ENCODE peak calls at places on chromosomes 11 and 22, in ten cellular contexts. G is GM12878; E is fibroblast of mammary gland; K is BE2C; X is bronchial epithelial cell; P is ovary; L is CD8-positive, alpha-beta T cell; V is BJ; J is pancreas; Y is lower lobe of right lung. M is an unnamed sample.

GRCh38 chr11:16881074-16881709 is 133.0 kb downstream of the PLEKHA7 start:
- DNase-seq in P (peak; percentile 70), E (peak; percentile 69), V (no peak), J (peak; percentile 83), X (peak; percentile 83), G (no peak), Y (peak; percentile 69), L (no peak), K (no peak), M (no peak)

GRCh38 chr11:110728883-110729282 is 16.6 kb upstream of the ARHGAP20 start:
- DNase-seq in G (no peak), P (no peak), X (peak; percentile 46), E (peak; percentile 84), K (no peak), J (no peak), Y (no peak), V (no peak), L (no peak), M (no peak)

GRCh38 chr22:39463931-39464390 is 7.1 kb downstream of the MGAT3 start:
- DNase-seq in E (no peak), G (no peak), K (no peak), X (peak; percentile 32), V (no peak), L (peak; percentile 12), P (no peak), J (no peak), Y (peak; percentile 92), M (no peak)

GRCh38 chr11:60867871-60868681 is 734 bp downstream of the ZP1 start:
- DNase-seq in J (no peak), P (no peak), V (no peak), L (no peak), K (no peak), E (no peak), Y (peak; percentile 8), G (no peak), X (no peak), M (no peak)

GRCh38 chr11:132973686-132974085 is 558.6 kb downstream of the OPCML start:
- DNase-seq in P (no peak), E (no peak), L (no peak), G (no peak), X (no peak), V (no peak), J (no peak), K (no peak), Y (no peak), M (no peak)

GRCh38 chr11:120130176-120130980 is 7.5 kb downstream of the TRIM29 start:
- DNase-seq in X (no peak), P (no peak), J (no peak), Y (peak; percentile 10), L (no peak), E (no peak), K (peak; percentile 2), G (no peak), V (no peak), M (no peak)

GRCh38 chr11:116750070-116750718 is 22.6 kb downstream of the BUD13 start:
- DNase-seq in J (no peak), G (no peak), L (no peak), P (no peak), V (no peak), X (no peak), Y (no peak), E (no peak), K (no peak), M (no peak)

GRCh38 chr11:116374085-116374484 is 398.7 kb downstream of the BUD13 start:
- DNase-seq in G (no peak), K (no peak), L (no peak), Y (no peak), E (no peak), P (no peak), V (no peak), X (no peak), J (no peak), M (no peak)

GRCh38 chr11:73359930-73360742 is 16.1 kb upstream of the RELT start:
- DNase-seq in P (no peak), G (no peak), Y (no peak), L (peak; percentile 38), X (no peak), E (peak; percentile 54), K (peak; percentile 84), V (no peak), J (no peak), M (peak; percentile 60)

GRCh38 chr22:20520093-20520511 is 12.7 kb downstream of the MED15 start:
- DNase-seq in P (no peak), Y (peak; percentile 22), E (peak; percentile 87), K (no peak), J (no peak), V (no peak), G (no peak), X (peak; percentile 39), L (peak; percentile 40), M (no peak)

GRCh38 chr11:130327716-130328115 is 13.0 kb upstream of the ZBTB44 start:
- DNase-seq in L (no peak), V (no peak), Y (no peak), G (no peak), K (no peak), J (no peak), E (no peak), X (peak; percentile 74), P (no peak), M (no peak)

GRCh38 chr11:126132319-126132718 is 69.7 kb upstream of the CDON start:
- DNase-seq in Y (peak; percentile 89), V (no peak), L (no peak), K (no peak), J (peak; percentile 60), P (peak; percentile 60), E (no peak), X (peak; percentile 56), G (no peak), M (no peak)

GRCh38 chr11:45145421-45146071 is 893 bp upstream of the PRDM11 start:
- DNase-seq in J (peak; percentile 52), P (peak; percentile 37), Y (no peak), L (no peak), X (peak; percentile 29), E (peak; percentile 34), V (no peak), K (no peak), G (no peak), M (peak; percentile 26)

GRCh38 chr11:33689089-33689488 is 11.5 kb downstream of the C11orf91 start:
- DNase-seq in J (no peak), E (peak; percentile 67), P (no peak), Y (no peak), V (no peak), K (no peak), X (peak; percentile 94), G (no peak), L (no peak), M (no peak)

GRCh38 chr22:48838846-48839730 is 988.6 kb downstream of the BRD1 start:
- DNase-seq in E (no peak), J (no peak), K (no peak), G (no peak), Y (no peak), V (no peak), X (no peak), L (no peak), P (no peak), M (no peak)

GRCh38 chr11:31443802-31444201 is 65.6 kb downstream of the IMMP1L start:
- DNase-seq in X (no peak), J (no peak), Y (no peak), E (no peak), V (no peak), G (no peak), L (no peak), P (no peak), K (no peak), M (no peak)

GRCh38 chr11:128045094-128045725 is 542.1 kb downstream of the ETS1 start:
- DNase-seq in P (no peak), E (no peak), X (no peak), L (no peak), G (no peak), J (no peak), K (no peak), Y (no peak), V (no peak), M (no peak)

DNA sequence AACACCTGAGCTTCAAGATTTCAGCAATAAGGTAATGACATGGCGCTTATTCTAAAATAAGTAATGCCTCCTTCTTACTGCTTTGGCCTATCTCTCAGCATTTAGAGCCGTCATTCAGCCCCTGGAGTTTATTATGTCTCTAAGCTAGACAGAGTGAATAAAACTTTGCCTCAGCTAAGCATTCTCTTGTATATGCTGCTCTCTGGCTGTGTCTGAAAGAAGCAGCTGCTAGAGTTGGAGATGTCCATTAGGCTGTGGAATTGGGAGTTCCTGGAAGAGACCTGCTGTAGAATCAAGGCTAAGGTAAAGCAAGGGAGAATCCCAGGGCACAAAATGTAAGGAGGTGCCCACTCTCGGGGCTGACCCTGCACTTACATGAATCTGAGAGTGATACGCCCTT is 35.5 kb upstream of the TTC12 start:
- DNase-seq in P (no peak), V (no peak), Y (no peak), E (no peak), X (no peak), K (no peak), J (no peak), G (no peak), L (no peak), M (no peak)
- TF ChIP-seq CTCF in P (peak; percentile 50), V (no peak), Y (no peak), E (no peak), X (no peak), K (no peak), J (no peak), G (no peak), L (no peak), M (no peak)

GRCh38 chr11:74739546-74740270 is 8.5 kb upstream of the CHRDL2 start:
- DNase-seq in X (peak; percentile 49), J (peak; percentile 69), G (no peak), K (peak; percentile 66), P (no peak), Y (no peak), E (peak; percentile 70), L (peak; percentile 38), V (no peak), M (peak; percentile 72)
- TF ChIP-seq CTCF in X (peak; percentile 83), J (peak; percentile 93), G (peak; percentile 92), K (peak; percentile 96), P (peak; percentile 56), Y (peak; percentile 85), E (peak; percentile 90), L (peak; percentile 94), V (peak; percentile 91), M (peak; percentile 78)

GRCh38 chr22:36569999-36570398 is 41.0 kb upstream of the EIF3D start:
- DNase-seq in V (no peak), G (no peak), K (peak; percentile 56), Y (no peak), P (no peak), J (no peak), E (peak; percentile 36), X (peak; percentile 26), L (no peak), M (no peak)
- TF ChIP-seq CTCF in V (peak; percentile 60), G (no peak), K (peak; percentile 63), Y (no peak), P (no peak), J (no peak), E (peak; percentile 58), X (peak; percentile 80), L (no peak), M (no peak)

GRCh38 chr22:35138521-35138920 is 72.6 kb downstream of the ISX start:
- DNase-seq in V (no peak), X (no peak), L (no peak), J (no peak), G (no peak), P (no peak), Y (no peak), K (no peak), E (no peak), M (no peak)

GRCh38 chr22:35135165-35135564 is 69.2 kb downstream of the ISX start:
- DNase-seq in V (no peak), L (no peak), G (no peak), X (no peak), K (no peak), E (no peak), P (no peak), Y (no peak), J (no peak), M (no peak)

GRCh38 chr22:35140879-35141745 is 75.2 kb downstream of the ISX start:
- DNase-seq in V (no peak), P (no peak), E (no peak), L (no peak), Y (no peak), J (no peak), X (no peak), K (peak; percentile 26), G (no peak), M (peak; percentile 73)
- TF ChIP-seq CTCF in V (no peak), P (no peak), E (no peak), L (no peak), Y (no peak), J (no peak), X (no peak), K (no peak), G (peak; percentile 61), M (peak; percentile 40)